ENCODE peak calls at places on chromosomes 16 and 17, in eight cellular contexts. One of them, this sample, is unnamed.
A peak's percentile ranks its signal among the peaks of the same experiment; 100 is the strongest.

GRCh38 chr17:59707971-59708425 is 544 bp downstream of the VMP1 start:
- DNase-seq in activated T-helper 9 cell treated with anti-CD3 and anti-CD28 coated beads, Interleukin-2, amount 50 U/mL, for 16 hours: no peak
- DNase-seq in NCI-H146: peak; percentile 28
- DNase-seq in endothelial cell: no peak
- DNase-seq in left ventricle myocardium inferior: no peak
- DNase-seq in NCI-H510A treated with DMSO at 0.1 percent for 48 hours: peak; percentile 81
- DNase-seq in foreskin fibroblast: no peak
- DNase-seq in ELR: no peak
- DNase-seq in this sample: no peak

GRCh38 chr17:6755281-6755680 is 565 bp upstream of the XAF1 start:
- DNase-seq in NCI-H146: no peak
- DNase-seq in ELR: peak; percentile 15
- DNase-seq in activated T-helper 9 cell treated with anti-CD3 and anti-CD28 coated beads, Interleukin-2, amount 50 U/mL, for 16 hours: no peak
- DNase-seq in foreskin fibroblast: peak; percentile 72
- DNase-seq in left ventricle myocardium inferior: peak; percentile 76
- DNase-seq in endothelial cell: no peak
- DNase-seq in NCI-H510A treated with DMSO at 0.1 percent for 48 hours: no peak
- DNase-seq in this sample: no peak

GRCh38 chr17:61997649-61998048 is 67.4 kb downstream of the MED13 start:
- DNase-seq in activated T-helper 9 cell treated with anti-CD3 and anti-CD28 coated beads, Interleukin-2, amount 50 U/mL, for 16 hours: no peak
- DNase-seq in left ventricle myocardium inferior: no peak
- DNase-seq in foreskin fibroblast: peak; percentile 41
- DNase-seq in ELR: peak; percentile 37
- DNase-seq in endothelial cell: no peak
- DNase-seq in NCI-H146: no peak
- DNase-seq in NCI-H510A treated with DMSO at 0.1 percent for 48 hours: peak; percentile 50
- DNase-seq in this sample: no peak

GRCh38 chr17:5758651-5759050 is 174.3 kb upstream of the NLRP1 start:
- DNase-seq in ELR: peak; percentile 70
- DNase-seq in left ventricle myocardium inferior: no peak
- DNase-seq in NCI-H510A treated with DMSO at 0.1 percent for 48 hours: no peak
- DNase-seq in foreskin fibroblast: peak; percentile 27
- DNase-seq in NCI-H146: peak; percentile 48
- DNase-seq in endothelial cell: no peak
- DNase-seq in activated T-helper 9 cell treated with anti-CD3 and anti-CD28 coated beads, Interleukin-2, amount 50 U/mL, for 16 hours: no peak
- DNase-seq in this sample: no peak

GRCh38 chr17:31296156-31296555 is 883 bp downstream of the OMG start:
- DNase-seq in activated T-helper 9 cell treated with anti-CD3 and anti-CD28 coated beads, Interleukin-2, amount 50 U/mL, for 16 hours: no peak
- DNase-seq in NCI-H510A treated with DMSO at 0.1 percent for 48 hours: no peak
- DNase-seq in foreskin fibroblast: no peak
- DNase-seq in endothelial cell: no peak
- DNase-seq in NCI-H146: no peak
- DNase-seq in left ventricle myocardium inferior: no peak
- DNase-seq in ELR: no peak
- DNase-seq in this sample: no peak

GRCh38 chr17:8981443-8981842 is 15.9 kb upstream of the PIK3R5 start:
- DNase-seq in ELR: no peak
- DNase-seq in activated T-helper 9 cell treated with anti-CD3 and anti-CD28 coated beads, Interleukin-2, amount 50 U/mL, for 16 hours: no peak
- DNase-seq in endothelial cell: no peak
- DNase-seq in foreskin fibroblast: no peak
- DNase-seq in NCI-H146: no peak
- DNase-seq in NCI-H510A treated with DMSO at 0.1 percent for 48 hours: no peak
- DNase-seq in left ventricle myocardium inferior: no peak
- DNase-seq in this sample: no peak

GRCh38 chr16:85205747-85206471 is 93.6 kb upstream of the CIBAR2 start:
- DNase-seq in endothelial cell: no peak
- DNase-seq in NCI-H510A treated with DMSO at 0.1 percent for 48 hours: no peak
- DNase-seq in ELR: peak; percentile 76
- DNase-seq in foreskin fibroblast: peak; percentile 68
- DNase-seq in activated T-helper 9 cell treated with anti-CD3 and anti-CD28 coated beads, Interleukin-2, amount 50 U/mL, for 16 hours: no peak
- DNase-seq in NCI-H146: no peak
- DNase-seq in left ventricle myocardium inferior: no peak
- DNase-seq in this sample: no peak

GRCh38 chr17:14352139-14352538 is 51.3 kb downstream of the HS3ST3B1 start:
- DNase-seq in NCI-H146: no peak
- DNase-seq in activated T-helper 9 cell treated with anti-CD3 and anti-CD28 coated beads, Interleukin-2, amount 50 U/mL, for 16 hours: no peak
- DNase-seq in left ventricle myocardium inferior: no peak
- DNase-seq in endothelial cell: no peak
- DNase-seq in NCI-H510A treated with DMSO at 0.1 percent for 48 hours: no peak
- DNase-seq in ELR: no peak
- DNase-seq in foreskin fibroblast: no peak
- DNase-seq in this sample: no peak

GRCh38 chr17:68771867-68772515 is 170.8 kb upstream of the FAM20A start:
- DNase-seq in activated T-helper 9 cell treated with anti-CD3 and anti-CD28 coated beads, Interleukin-2, amount 50 U/mL, for 16 hours: no peak
- DNase-seq in endothelial cell: no peak
- DNase-seq in foreskin fibroblast: peak; percentile 90
- DNase-seq in left ventricle myocardium inferior: no peak
- DNase-seq in NCI-H146: peak; percentile 3
- DNase-seq in NCI-H510A treated with DMSO at 0.1 percent for 48 hours: peak; percentile 67
- DNase-seq in ELR: peak; percentile 80
- DNase-seq in this sample: no peak

GRCh38 chr17:57530508-57530907 is 214.6 kb downstream of the CCDC182 start:
- DNase-seq in endothelial cell: no peak
- DNase-seq in left ventricle myocardium inferior: no peak
- DNase-seq in ELR: peak; percentile 40
- DNase-seq in NCI-H510A treated with DMSO at 0.1 percent for 48 hours: no peak
- DNase-seq in foreskin fibroblast: no peak
- DNase-seq in activated T-helper 9 cell treated with anti-CD3 and anti-CD28 coated beads, Interleukin-2, amount 50 U/mL, for 16 hours: no peak
- DNase-seq in NCI-H146: peak; percentile 39
- DNase-seq in this sample: no peak

GRCh38 chr17:67246648-67247415 is 1.8 kb upstream of the HELZ start:
- DNase-seq in endothelial cell: peak; percentile 8
- DNase-seq in NCI-H146: peak; percentile 19
- DNase-seq in foreskin fibroblast: peak; percentile 45
- DNase-seq in ELR: peak; percentile 90
- DNase-seq in activated T-helper 9 cell treated with anti-CD3 and anti-CD28 coated beads, Interleukin-2, amount 50 U/mL, for 16 hours: peak; percentile 45
- DNase-seq in NCI-H510A treated with DMSO at 0.1 percent for 48 hours: no peak
- DNase-seq in left ventricle myocardium inferior: no peak
- DNase-seq in this sample: peak; percentile 54

This sample was measured in stimulated activated naive CD4-positive, alpha-beta T cell treated with Interleukin-2 at 50 U/mL for 16 hours.